ENCODE peak calls at places on chromosome 19, in seven cellular contexts. B is thoracic aorta; K is cardiac muscle cell; Q is fibroblast of the aortic adventitia; W is CD8-positive, alpha-beta memory T cell; X is adrenal gland; V is IMR-90. T is an unnamed sample.

GRCh38 chr19:1361601-1362384 is 21.9 kb upstream of the NDUFS7 start:
- DNase-seq in B (no peak), V (peak), Q (peak), X (no peak), W (no peak), K (no peak), T (peak)

GRCh38 chr19:21751379-21751778 is 16.0 kb downstream of the ZNF100 start:
- DNase-seq in B (no peak), V (peak), K (no peak), Q (peak), W (no peak), X (peak), T (peak)

GRCh38 chr19:14114854-14115253 is 2.7 kb downstream of the PRKACA start:
- DNase-seq in V (no peak), X (peak), Q (no peak), W (peak), B (no peak), K (peak), T (no peak)

GRCh38 chr19:46927893-46928292 is 67.1 kb downstream of the ARHGAP35 start:
- DNase-seq in Q (no peak), V (no peak), K (no peak), B (no peak), X (no peak), W (no peak), T (no peak)

GRCh38 chr19:39445258-39446071 is at the start of gene SUPT5H:
- DNase-seq in Q (peak), X (peak), B (peak), K (peak), V (peak), W (peak), T (peak)

GRCh38 chr19:34317311-34317927 is 47.6 kb upstream of the GPI start:
- DNase-seq in K (no peak), X (no peak), B (no peak), V (no peak), Q (no peak), W (peak), T (no peak)

GRCh38 chr19:52748336-52748950 is 13.6 kb upstream of the ZNF611 start:
- DNase-seq in Q (peak), K (peak), B (no peak), V (peak), X (no peak), W (peak), T (no peak)

GRCh38 chr19:46376241-46377153 is 29.6 kb downstream of the PPP5C start:
- DNase-seq in K (no peak), X (peak), B (no peak), W (no peak), Q (no peak), V (no peak), T (no peak)

GRCh38 chr19:23792784-23793183 is 34.1 kb upstream of the ZNF681 start:
- DNase-seq in K (no peak), B (no peak), W (no peak), V (no peak), X (no peak), Q (no peak), T (no peak)

GRCh38 chr19:14023404-14024235 is 4.3 kb upstream of the RLN3 start:
- DNase-seq in B (no peak), X (peak), V (peak), W (no peak), K (peak), Q (peak), T (no peak)

GRCh38 chr19:38148337-38148736 is 75.7 kb downstream of the DPF1 start:
- DNase-seq in K (no peak), B (no peak), W (no peak), X (no peak), Q (no peak), V (no peak), T (no peak)

GRCh38 chr19:53422551-53422950 is 9.2 kb upstream of the ZNF761 start:
- DNase-seq in X (no peak), W (no peak), K (no peak), V (no peak), Q (no peak), B (no peak), T (no peak)

GRCh38 chr19:48332662-48333466 is 7.5 kb downstream of the EMP3 start:
- DNase-seq in K (peak), Q (peak), B (peak), V (peak), W (peak), X (peak), T (peak)

GRCh38 chr19:2747349-2747748 is 7.5 kb upstream of the SLC39A3 start:
- DNase-seq in X (no peak), Q (no peak), W (no peak), V (no peak), K (no peak), B (no peak), T (no peak)

GRCh38 chr19:1672038-1672768 is 19.8 kb upstream of the TCF3 start:
- DNase-seq in W (peak), B (no peak), V (peak), Q (peak), K (peak), X (no peak), T (no peak)

GRCh38 chr19:32708457-32708856 is 11.1 kb upstream of the TDRD12 start:
- DNase-seq in K (no peak), W (no peak), Q (no peak), X (no peak), B (no peak), V (no peak), T (no peak)

GRCh38 chr19:655691-656090 is 7.3 kb downstream of the RNF126 start:
- DNase-seq in V (no peak), B (no peak), Q (no peak), X (no peak), W (no peak), K (no peak), T (no peak)

GRCh38 chr19:18514800-18515682 is 6.8 kb downstream of the ELL start:
- DNase-seq in Q (no peak), V (peak), K (peak), W (no peak), B (no peak), X (peak), T (no peak)

GRCh38 chr19:56217039-56217949 is 15.2 kb downstream of the ZSCAN5C start:
- DNase-seq in W (no peak), Q (peak), X (peak), V (peak), K (no peak), B (no peak), T (peak)

DNA sequence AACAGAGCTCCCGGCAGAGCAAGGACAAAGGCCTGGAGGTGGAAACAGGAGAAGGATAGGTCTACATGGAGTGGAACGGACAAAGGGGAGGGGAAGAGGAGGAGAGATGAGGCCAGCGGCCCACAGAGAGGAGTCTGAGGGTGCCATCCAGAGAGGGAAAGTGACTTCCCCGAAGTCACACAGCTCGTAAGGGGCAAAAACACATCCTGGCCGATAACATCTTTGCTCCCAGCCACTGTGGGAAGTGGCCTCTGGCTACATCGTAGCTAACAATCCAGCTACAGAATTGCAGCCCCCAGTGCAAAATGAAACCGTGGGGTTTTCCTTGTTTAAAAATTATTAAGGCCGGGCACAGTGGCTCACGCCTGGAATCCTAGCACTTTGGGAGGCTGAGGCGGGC is 11.5 kb downstream of the PTPRS start:
- DNase-seq in W (no peak), Q (no peak), K (no peak), X (no peak), B (no peak), V (no peak), T (no peak)
- H3K4me3 ChIP-seq in W (no peak), Q (no peak), K (no peak), X (no peak), B (no peak), V (no peak), T (no peak)

GRCh38 chr19:7963566-7963965 is 20.1 kb upstream of the TIMM44 start:
- DNase-seq in V (no peak), W (no peak), Q (no peak), X (no peak), K (no peak), B (no peak), T (no peak)

GRCh38 chr19:7953576-7953975 is 10.1 kb upstream of the TIMM44 start:
- DNase-seq in V (no peak), X (no peak), B (no peak), K (no peak), Q (no peak), W (no peak), T (no peak)

GRCh38 chr19:7961930-7962626 is 18.6 kb upstream of the TIMM44 start:
- DNase-seq in W (no peak), B (no peak), V (no peak), X (no peak), Q (no peak), K (no peak), T (no peak)

GRCh38 chr19:7962644-7963268 is 19.3 kb upstream of the TIMM44 start:
- DNase-seq in Q (no peak), B (no peak), W (no peak), V (no peak), K (no peak), X (no peak), T (no peak)

GRCh38 chr19:7959209-7959608 is 15.7 kb upstream of the TIMM44 start:
- DNase-seq in V (no peak), B (no peak), K (no peak), W (no peak), Q (no peak), X (no peak), T (no peak)
- H3K4me3 ChIP-seq in V (no peak), B (no peak), K (no peak), W (no peak), Q (no peak), X (no peak), T (no peak)

GRCh38 chr19:41912899-41913475 is 15.3 kb downstream of the ERFL start:
- DNase-seq in Q (no peak), V (no peak), K (no peak), B (no peak), W (no peak), X (no peak), T (no peak)
- H3K4me3 ChIP-seq in Q (no peak), V (no peak), K (no peak), B (no peak), W (no peak), X (no peak), T (no peak)

GRCh38 chr19:6751189-6751588 is 11.7 kb downstream of the TRIP10 start:
- DNase-seq in Q (no peak), V (no peak), X (no peak), B (no peak), K (no peak), W (no peak), T (no peak)

GRCh38 chr19:6754653-6755463 is 12.4 kb downstream of the SH2D3A start:
- DNase-seq in Q (no peak), V (no peak), X (no peak), B (no peak), W (no peak), K (no peak), T (no peak)

GRCh38 chr19:6754136-6754535 is 13.1 kb downstream of the SH2D3A start:
- DNase-seq in X (no peak), B (no peak), Q (no peak), W (no peak), V (no peak), K (no peak), T (no peak)

GRCh38 chr19:6752257-6753177 is 13.0 kb downstream of the TRIP10 start:
- DNase-seq in B (no peak), V (no peak), W (no peak), X (no peak), Q (no peak), K (peak), T (no peak)

DNA sequence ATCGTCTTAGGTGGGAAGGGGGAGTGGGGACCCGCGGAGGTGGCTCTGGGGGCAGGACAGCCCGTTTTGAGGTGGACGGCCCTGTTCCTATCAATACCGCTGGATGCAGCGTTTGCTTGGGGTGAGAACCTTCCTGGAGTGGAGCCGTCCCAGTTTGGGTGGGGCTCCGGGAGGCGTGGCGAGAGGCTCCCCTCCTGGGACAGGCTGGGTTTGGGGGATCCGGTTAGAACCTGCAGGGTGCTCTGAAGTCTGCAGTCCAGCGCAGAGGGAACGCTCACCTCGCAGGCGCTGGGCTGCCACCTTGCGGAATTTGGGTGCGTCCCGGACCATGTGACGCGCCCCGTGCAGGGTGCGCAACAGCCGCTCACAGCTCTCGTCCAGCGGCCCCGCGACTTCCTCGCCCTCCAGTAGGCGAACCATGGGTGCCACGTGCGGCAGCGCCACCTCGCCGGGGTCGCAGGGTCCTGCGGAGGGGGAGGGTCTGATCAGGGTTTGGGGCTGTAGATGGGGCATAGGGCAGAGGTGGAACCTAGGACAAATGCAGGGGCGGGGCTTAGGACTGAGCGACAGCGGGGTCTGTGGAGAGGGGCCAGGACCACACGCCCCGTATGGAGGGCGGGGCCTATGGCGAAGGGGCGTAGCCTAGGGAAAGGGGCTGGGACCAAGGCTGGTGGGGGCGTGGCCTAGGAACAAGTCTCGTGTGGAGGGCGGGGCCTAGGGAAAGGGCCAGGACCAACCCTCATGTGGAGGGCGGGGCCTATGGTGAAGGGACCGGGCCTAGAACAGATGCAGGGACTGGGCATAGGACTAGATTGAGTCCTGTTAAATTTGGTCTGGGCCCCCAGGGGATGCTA is 13.8 kb downstream of the SH2D3A start:
- DNase-seq in K (peak), W (peak), X (peak), B (no peak), V (peak), Q (peak), T (no peak)
- H3K4me3 ChIP-seq in K (peak), W (peak), X (peak), B (peak), V (no peak), Q (peak), T (peak)

T was measured in AG09309.